ENCODE peak calls at places on chromosome 2, in five cellular contexts. R is lung, Q is progenitor cell of endocrine pancreas, S is mesothelial cell of epicardium, O is mammary epithelial cell. H is an unnamed sample.

GRCh38 chr2:224412064-224412921 is 10.4 kb upstream of the FAM124B start:
- DNase-seq in R (no peak), Q (no peak), S (no peak), O (peak), H (peak)

GRCh38 chr2:219449609-219450008 is 15.0 kb downstream of the SPEG start:
- DNase-seq in R (no peak), Q (no peak), S (no peak), O (no peak), H (no peak)

GRCh38 chr2:119266091-119266589 is 42.5 kb downstream of the STEAP3 start:
- DNase-seq in R (no peak), Q (no peak), S (no peak), O (no peak), H (peak)

GRCh38 chr2:169799555-169799954 is 884 bp downstream of the SSB start:
- DNase-seq in R (no peak), Q (no peak), S (no peak), O (no peak), H (no peak)

GRCh38 chr2:96403481-96403880 is 67.9 kb downstream of the NCAPH start:
- DNase-seq in R (no peak), Q (no peak), S (no peak), O (no peak), H (peak)

GRCh38 chr2:65430515-65431416 is 1.6 kb downstream of the SPRED2 start:
- DNase-seq in R (peak), Q (peak), S (peak), O (peak), H (peak)

GRCh38 chr2:46010925-46011490 is 286.2 kb upstream of the EPAS1 start:
- DNase-seq in R (no peak), Q (no peak), S (no peak), O (peak), H (no peak)

GRCh38 chr2:190970872-190971506 is 43.0 kb downstream of the STAT1 start:
- DNase-seq in R (no peak), Q (no peak), S (no peak), O (no peak), H (no peak)

GRCh38 chr2:241641631-241642030 is 4.1 kb downstream of the ATG4B start:
- DNase-seq in R (no peak), Q (no peak), S (no peak), O (no peak), H (no peak)

GRCh38 chr2:241649414-241649813 is 11.9 kb downstream of the ATG4B start:
- DNase-seq in R (no peak), Q (no peak), S (no peak), O (no peak), H (no peak)

GRCh38 chr2:241649927-241650326 is 12.4 kb downstream of the ATG4B start:
- DNase-seq in R (no peak), Q (no peak), S (no peak), O (no peak), H (no peak)

GRCh38 chr2:241645915-241646250 is 8.4 kb downstream of the ATG4B start:
- DNase-seq in R (no peak), Q (no peak), S (no peak), O (no peak), H (no peak)

GRCh38 chr2:241645056-241645914 is 7.8 kb downstream of the ATG4B start:
- DNase-seq in R (no peak), Q (no peak), S (no peak), O (no peak), H (no peak)
- TF ChIP-seq CTCF in R (no peak), Q (no peak), S (no peak), O (no peak), H (no peak)

DNA sequence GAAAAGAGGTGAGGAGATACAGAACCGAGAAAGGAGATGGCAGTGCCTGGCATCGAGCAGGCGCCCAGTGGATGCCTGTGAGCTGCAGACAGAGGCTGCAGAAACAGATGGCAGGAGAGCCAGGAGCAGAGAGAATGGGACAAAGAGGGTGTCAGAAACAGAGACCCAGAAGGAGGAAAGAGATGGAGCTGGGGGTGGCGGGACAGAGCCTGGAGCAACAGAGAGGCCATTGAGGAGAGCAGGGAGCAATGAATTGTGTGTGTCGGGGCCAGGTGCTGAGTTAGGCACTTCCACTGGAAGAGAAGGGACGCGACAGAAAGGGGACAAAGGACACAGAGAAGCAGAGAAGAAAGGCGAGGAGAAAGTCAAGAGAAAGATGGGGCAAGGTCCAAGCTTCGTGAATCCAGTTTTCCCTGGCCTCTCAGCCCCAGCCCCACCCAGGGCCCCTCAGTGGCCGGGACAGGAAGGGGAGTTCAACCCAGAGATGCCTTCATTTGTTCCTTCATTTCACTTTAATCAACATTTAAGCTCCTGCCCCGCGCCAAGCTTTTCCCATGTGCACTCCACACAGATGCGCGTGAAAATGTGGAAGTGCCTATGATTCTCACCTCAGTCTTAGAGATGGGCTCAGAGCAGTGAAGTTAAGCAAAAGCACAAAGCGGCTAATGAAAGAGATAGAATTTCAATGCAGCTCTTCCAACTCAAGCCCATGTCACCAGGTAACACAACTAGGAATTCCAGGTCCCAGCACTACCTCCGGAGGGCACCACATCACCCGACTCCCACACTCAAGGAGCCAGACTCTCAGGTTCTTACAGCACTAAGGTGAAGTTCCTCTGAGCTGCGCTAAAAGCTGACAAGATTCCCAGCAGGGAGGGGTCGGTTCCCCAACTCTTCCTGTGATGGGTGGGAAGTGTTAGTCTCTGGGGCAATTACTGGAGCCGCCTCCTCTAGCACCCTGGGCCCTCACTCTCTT is 55.2 kb downstream of the TNS1 start:
- DNase-seq in R (no peak), Q (no peak), S (no peak), O (no peak), H (no peak)
- TF ChIP-seq CTCF in R (no peak), Q (no peak), S (no peak), O (no peak), H (no peak)

DNA sequence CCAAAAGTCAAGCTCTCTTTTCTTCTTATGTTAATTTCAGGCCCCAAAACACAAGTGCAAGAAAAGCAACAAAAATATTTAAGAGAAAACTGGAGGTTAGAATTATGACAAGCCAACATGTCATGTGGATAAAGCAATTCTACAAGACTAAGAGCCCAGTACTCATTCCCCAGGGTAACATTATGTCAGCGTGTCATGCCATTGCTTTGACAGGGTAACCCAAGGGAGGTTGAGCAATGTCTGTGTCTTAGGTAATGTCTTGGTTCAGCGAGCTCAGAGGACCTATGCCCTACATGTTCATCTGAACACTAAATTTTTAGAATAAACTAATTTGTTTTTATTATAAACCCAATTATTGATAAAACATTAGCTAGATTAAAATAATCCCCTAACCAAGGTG is 173.2 kb upstream of the ZNF804A start:
- DNase-seq in R (no peak), Q (no peak), S (no peak), O (no peak), H (no peak)
- TF ChIP-seq CTCF in R (no peak), Q (no peak), S (no peak), O (no peak), H (no peak)

DNA sequence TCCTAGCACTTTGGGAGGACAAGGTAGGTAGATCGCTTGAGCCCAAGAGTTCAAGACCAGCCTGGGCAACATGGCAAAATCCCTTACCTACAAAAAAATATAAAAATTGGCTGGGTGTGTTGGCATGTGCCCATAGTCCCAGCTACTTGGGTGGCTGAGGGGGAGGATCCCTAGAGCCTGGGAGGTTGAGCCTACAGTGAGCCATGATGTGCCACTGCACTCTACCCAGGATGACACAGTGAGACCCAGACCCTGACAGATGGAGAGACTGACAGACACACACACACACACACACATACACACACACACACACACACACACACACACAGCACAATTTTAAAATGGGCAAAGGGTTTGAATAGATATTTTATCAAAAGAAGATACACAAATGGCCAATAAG is 42.5 kb downstream of the BAZ2B start:
- DNase-seq in R (no peak), Q (no peak), S (no peak), O (no peak), H (no peak)
- TF ChIP-seq CTCF in R (no peak), Q (no peak), S (no peak), O (no peak), H (no peak)

DNA sequence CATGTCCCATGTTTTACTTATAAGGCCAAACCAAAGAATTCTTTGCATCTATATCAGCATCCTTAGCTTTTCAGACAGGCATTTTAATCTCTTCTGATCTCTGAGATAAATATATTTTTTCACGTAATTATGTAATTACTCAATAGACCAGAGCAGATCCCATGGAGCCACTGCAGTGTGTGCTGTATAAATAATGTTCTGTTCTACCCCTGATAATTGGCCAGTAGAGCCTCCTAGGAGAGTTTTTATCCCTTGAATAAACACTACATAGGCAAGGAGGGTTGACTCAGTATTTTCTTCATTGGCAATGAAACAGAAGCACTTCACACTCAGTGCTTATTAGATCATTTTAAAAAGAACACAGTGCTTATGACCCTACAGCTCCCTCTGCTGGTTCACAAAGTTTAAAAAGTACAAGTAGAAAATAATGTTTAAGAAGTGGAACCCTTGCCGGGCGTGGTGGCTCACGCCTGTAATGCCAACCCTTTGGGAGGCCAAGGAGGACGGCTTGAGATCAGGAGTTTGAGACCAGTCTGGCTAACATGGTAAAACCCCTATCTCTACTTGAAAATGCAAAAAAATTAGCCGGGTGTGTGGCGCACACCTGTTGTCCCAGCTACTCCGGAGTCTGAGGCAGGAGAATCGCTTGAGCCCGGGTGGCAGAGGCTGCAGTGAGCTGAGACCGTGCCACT is 91.9 kb downstream of the PPP1R1C start:
- DNase-seq in R (peak), Q (no peak), S (no peak), O (peak), H (no peak)
- TF ChIP-seq CTCF in R (peak), Q (peak), S (peak), O (peak), H (peak)

GRCh38 chr2:15606481-15607441 is 15.1 kb downstream of the DDX1 start:
- DNase-seq in R (no peak), Q (no peak), S (no peak), O (no peak), H (no peak)

GRCh38 chr2:15610430-15610952 is 18.8 kb downstream of the DDX1 start:
- DNase-seq in R (no peak), Q (no peak), S (no peak), O (no peak), H (no peak)

GRCh38 chr2:15608392-15608761 is 16.7 kb downstream of the DDX1 start:
- DNase-seq in R (no peak), Q (no peak), S (no peak), O (no peak), H (no peak)

GRCh38 chr2:15607709-15608391 is 16.2 kb downstream of the DDX1 start:
- DNase-seq in R (no peak), Q (no peak), S (no peak), O (no peak), H (no peak)

DNA sequence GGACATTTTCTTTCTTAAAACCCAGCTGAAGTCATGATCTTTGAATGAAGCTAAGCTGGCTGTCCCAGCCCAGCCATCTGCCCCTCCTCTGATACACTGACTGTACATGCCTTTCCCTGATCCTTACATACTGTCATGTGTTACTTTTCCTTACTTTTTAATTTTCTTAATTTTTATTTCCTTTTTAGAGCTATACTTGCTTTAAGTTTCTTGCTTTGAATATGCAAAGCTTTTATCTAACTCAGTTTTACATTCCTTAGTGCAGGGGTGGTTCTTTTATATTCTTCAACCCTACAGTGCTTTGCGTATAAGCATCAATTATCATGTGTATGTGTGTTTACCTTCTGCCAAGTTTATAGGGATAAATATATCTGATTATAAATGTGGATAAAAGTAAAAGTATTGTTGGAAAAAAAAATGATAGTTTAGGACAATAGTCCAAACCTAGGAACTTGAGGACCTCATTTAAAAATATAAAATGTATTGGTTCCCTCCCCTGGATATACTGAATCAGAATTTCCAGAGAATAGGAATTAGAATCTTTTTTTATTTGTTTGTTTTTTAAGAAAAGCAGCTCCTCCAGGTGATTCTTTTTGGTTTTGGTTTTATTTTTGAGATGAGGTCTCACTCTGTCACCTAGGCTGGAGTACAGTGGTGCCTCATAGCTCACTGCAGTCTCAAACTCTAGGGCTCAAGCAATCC is 17.8 kb downstream of the DDX1 start:
- DNase-seq in R (no peak), Q (no peak), S (no peak), O (no peak), H (no peak)
- TF ChIP-seq CTCF in R (no peak), Q (no peak), S (no peak), O (no peak), H (no peak)

DNA sequence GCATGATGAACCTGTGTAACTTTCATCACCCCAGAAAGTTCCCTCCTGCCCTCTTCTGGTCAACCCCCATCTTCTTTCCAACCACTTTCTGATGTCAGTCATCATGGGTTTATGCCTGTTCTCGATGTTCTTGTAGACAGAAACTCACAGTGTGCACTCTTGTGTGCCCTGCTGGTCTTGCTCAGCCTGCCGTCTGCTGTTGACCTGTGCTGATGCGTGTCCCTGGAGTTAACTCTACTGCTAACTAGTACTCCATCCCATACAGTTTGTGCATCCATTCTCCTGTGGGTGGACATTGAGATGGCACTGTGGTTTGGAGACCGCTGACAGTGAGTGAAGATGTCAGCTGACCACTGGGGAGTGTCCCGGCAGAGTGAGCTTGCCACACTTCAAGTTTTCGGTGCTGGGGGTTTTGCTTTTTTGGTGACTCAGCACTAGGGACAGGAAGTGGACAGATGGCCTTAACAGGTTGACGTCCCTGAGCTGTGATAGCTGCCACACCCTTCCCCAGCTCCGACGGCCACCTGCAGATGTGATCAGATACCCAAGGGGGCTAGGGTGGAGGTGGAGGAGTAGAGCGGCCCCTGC is 14.8 kb downstream of the KLHL29 start:
- DNase-seq in R (no peak), Q (no peak), S (no peak), O (no peak), H (no peak)
- TF ChIP-seq CTCF in R (no peak), Q (no peak), S (no peak), O (no peak), H (no peak)

DNA sequence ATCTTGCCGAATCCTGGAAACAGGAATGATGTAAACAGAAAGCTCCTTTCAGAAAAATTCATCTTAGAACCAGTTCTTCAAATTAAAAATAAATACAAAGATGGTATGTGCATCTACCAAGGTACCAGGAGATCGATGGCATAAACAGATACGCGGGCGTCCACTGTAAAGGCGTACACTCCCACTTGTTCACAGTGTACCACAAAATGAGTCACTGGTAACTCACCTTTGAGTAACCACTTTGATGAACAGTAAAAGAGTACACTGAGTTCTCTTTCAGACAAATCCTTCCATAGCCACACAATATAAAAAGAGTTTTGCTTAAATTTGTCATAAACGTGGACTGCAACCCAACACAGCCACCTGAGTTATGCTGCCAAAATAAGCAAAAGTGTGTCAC is 128.3 kb downstream of the DNER start:
- DNase-seq in R (no peak), Q (no peak), S (no peak), O (peak), H (no peak)
- TF ChIP-seq CTCF in R (no peak), Q (no peak), S (no peak), O (no peak), H (no peak)

GRCh38 chr2:79039944-79040343 is 14.4 kb downstream of the REG3G start:
- DNase-seq in R (no peak), Q (no peak), S (no peak), O (no peak), H (no peak)

GRCh38 chr2:79040967-79041582 is 15.6 kb downstream of the REG3G start:
- DNase-seq in R (no peak), Q (no peak), S (no peak), O (no peak), H (no peak)
- TF ChIP-seq CTCF in R (no peak), Q (peak), S (peak), O (no peak), H (peak)

GRCh38 chr2:52145005-52145404 is 1113.1 kb upstream of the NRXN1 start:
- DNase-seq in R (no peak), Q (no peak), S (no peak), O (no peak), H (no peak)

GRCh38 chr2:52141076-52141475 is 1109.1 kb upstream of the NRXN1 start:
- DNase-seq in R (no peak), Q (no peak), S (no peak), O (no peak), H (no peak)

GRCh38 chr2:52144588-52144987 is 1112.7 kb upstream of the NRXN1 start:
- DNase-seq in R (no peak), Q (no peak), S (no peak), O (no peak), H (no peak)
- TF ChIP-seq CTCF in R (no peak), Q (no peak), S (no peak), O (no peak), H (no peak)

H was measured in osteocyte.